ENCODE peak calls at places on chromosome 14, in eight cellular contexts. One of them, this sample, is unnamed.

GRCh38 chr14:68785817-68786490 is 6.9 kb downstream of the ZFP36L1 start:
- DNase-seq in spleen: peak; percentile 72
- DNase-seq in AG04450: no peak
- DNase-seq in upper lobe of right lung: no peak
- DNase-seq in neural progenitor cell: no peak
- DNase-seq in IMR-90: no peak
- DNase-seq in epithelial cell of prostate: peak; percentile 83
- DNase-seq in effector memory CD4-positive, alpha-beta T cell: peak; percentile 64
- DNase-seq in this sample: no peak

GRCh38 chr14:25121342-25122129 is 71.6 kb upstream of the STXBP6 start:
- DNase-seq in spleen: no peak
- DNase-seq in AG04450: no peak
- DNase-seq in upper lobe of right lung: no peak
- DNase-seq in neural progenitor cell: no peak
- DNase-seq in IMR-90: peak; percentile 92
- DNase-seq in epithelial cell of prostate: no peak
- DNase-seq in effector memory CD4-positive, alpha-beta T cell: no peak
- DNase-seq in this sample: no peak

GRCh38 chr14:68685419-68686211 is 107.3 kb downstream of the ZFP36L1 start:
- DNase-seq in spleen: peak; percentile 91
- DNase-seq in AG04450: no peak
- DNase-seq in upper lobe of right lung: peak; percentile 61
- DNase-seq in neural progenitor cell: no peak
- DNase-seq in IMR-90: peak; percentile 84
- DNase-seq in epithelial cell of prostate: peak; percentile 91
- DNase-seq in effector memory CD4-positive, alpha-beta T cell: peak; percentile 90
- DNase-seq in this sample: no peak

GRCh38 chr14:29982993-29983392 is 55.3 kb upstream of the PRKD1 start:
- DNase-seq in spleen: no peak
- DNase-seq in AG04450: no peak
- DNase-seq in upper lobe of right lung: no peak
- DNase-seq in neural progenitor cell: no peak
- DNase-seq in IMR-90: no peak
- DNase-seq in epithelial cell of prostate: no peak
- DNase-seq in effector memory CD4-positive, alpha-beta T cell: no peak
- DNase-seq in this sample: no peak

GRCh38 chr14:68507544-68508081 is 285.3 kb downstream of the ZFP36L1 start:
- DNase-seq in spleen: no peak
- DNase-seq in AG04450: no peak
- DNase-seq in upper lobe of right lung: no peak
- DNase-seq in neural progenitor cell: no peak
- DNase-seq in IMR-90: no peak
- DNase-seq in epithelial cell of prostate: no peak
- DNase-seq in effector memory CD4-positive, alpha-beta T cell: peak; percentile 67
- DNase-seq in this sample: no peak

GRCh38 chr14:55600784-55601561 is 21.0 kb downstream of the KTN1 start:
- DNase-seq in spleen: no peak
- DNase-seq in AG04450: no peak
- DNase-seq in upper lobe of right lung: no peak
- DNase-seq in neural progenitor cell: no peak
- DNase-seq in IMR-90: peak; percentile 66
- DNase-seq in epithelial cell of prostate: no peak
- DNase-seq in effector memory CD4-positive, alpha-beta T cell: no peak
- DNase-seq in this sample: no peak

GRCh38 chr14:52551696-52552062 is 626 bp downstream of the TXNDC16 start:
- DNase-seq in spleen: no peak
- DNase-seq in AG04450: no peak
- DNase-seq in upper lobe of right lung: no peak
- DNase-seq in neural progenitor cell: peak; percentile 13
- DNase-seq in IMR-90: peak; percentile 39
- DNase-seq in epithelial cell of prostate: no peak
- DNase-seq in effector memory CD4-positive, alpha-beta T cell: no peak
- DNase-seq in this sample: no peak

GRCh38 chr14:105144666-105145380 is 23.8 kb downstream of the JAG2 start:
- DNase-seq in spleen: peak; percentile 68
- DNase-seq in AG04450: no peak
- DNase-seq in upper lobe of right lung: peak; percentile 63
- DNase-seq in neural progenitor cell: no peak
- DNase-seq in IMR-90: no peak
- DNase-seq in epithelial cell of prostate: no peak
- DNase-seq in effector memory CD4-positive, alpha-beta T cell: no peak
- DNase-seq in this sample: no peak

GRCh38 chr14:75162631-75163030 is 13.8 kb downstream of the TMED10 start:
- DNase-seq in spleen: no peak
- DNase-seq in AG04450: no peak
- DNase-seq in upper lobe of right lung: no peak
- DNase-seq in neural progenitor cell: no peak
- DNase-seq in IMR-90: no peak
- DNase-seq in epithelial cell of prostate: no peak
- DNase-seq in effector memory CD4-positive, alpha-beta T cell: no peak
- DNase-seq in this sample: no peak

GRCh38 chr14:105432657-105433056 is 13.0 kb downstream of the MTA1 start:
- DNase-seq in spleen: no peak
- DNase-seq in AG04450: no peak
- DNase-seq in upper lobe of right lung: no peak
- DNase-seq in neural progenitor cell: no peak
- DNase-seq in IMR-90: no peak
- DNase-seq in epithelial cell of prostate: no peak
- DNase-seq in effector memory CD4-positive, alpha-beta T cell: no peak
- DNase-seq in this sample: no peak

GRCh38 chr14:88029500-88029899 is 24.6 kb downstream of the GPR65 start:
- DNase-seq in spleen: no peak
- DNase-seq in AG04450: no peak
- DNase-seq in upper lobe of right lung: no peak
- DNase-seq in neural progenitor cell: no peak
- DNase-seq in IMR-90: no peak
- DNase-seq in epithelial cell of prostate: no peak
- DNase-seq in effector memory CD4-positive, alpha-beta T cell: no peak
- DNase-seq in this sample: no peak

GRCh38 chr14:99179946-99180345 is 92.1 kb downstream of the BCL11B start:
- DNase-seq in spleen: no peak
- DNase-seq in AG04450: no peak
- DNase-seq in upper lobe of right lung: no peak
- DNase-seq in neural progenitor cell: no peak
- DNase-seq in IMR-90: no peak
- DNase-seq in epithelial cell of prostate: no peak
- DNase-seq in effector memory CD4-positive, alpha-beta T cell: no peak
- DNase-seq in this sample: no peak

GRCh38 chr14:98580131-98580678 is 691.8 kb downstream of the BCL11B start:
- DNase-seq in spleen: no peak
- DNase-seq in AG04450: no peak
- DNase-seq in upper lobe of right lung: no peak
- DNase-seq in neural progenitor cell: peak; percentile 67
- DNase-seq in IMR-90: no peak
- DNase-seq in epithelial cell of prostate: no peak
- DNase-seq in effector memory CD4-positive, alpha-beta T cell: no peak
- DNase-seq in this sample: no peak

GRCh38 chr14:63878792-63879191 is 26.0 kb downstream of the SYNE2 start:
- DNase-seq in spleen: no peak
- DNase-seq in AG04450: no peak
- DNase-seq in upper lobe of right lung: no peak
- DNase-seq in neural progenitor cell: no peak
- DNase-seq in IMR-90: no peak
- DNase-seq in epithelial cell of prostate: no peak
- DNase-seq in effector memory CD4-positive, alpha-beta T cell: no peak
- DNase-seq in this sample: no peak

GRCh38 chr14:95935228-95935822 is 58.7 kb downstream of the TUNAR start:
- DNase-seq in spleen: no peak
- DNase-seq in AG04450: no peak
- DNase-seq in upper lobe of right lung: no peak
- DNase-seq in neural progenitor cell: peak; percentile 79
- DNase-seq in IMR-90: peak; percentile 41
- DNase-seq in epithelial cell of prostate: no peak
- DNase-seq in effector memory CD4-positive, alpha-beta T cell: no peak
- DNase-seq in this sample: no peak

GRCh38 chr14:103808403-103809001 is 38.9 kb downstream of the PPP1R13B start:
- DNase-seq in spleen: peak; percentile 80
- DNase-seq in AG04450: peak; percentile 20
- DNase-seq in upper lobe of right lung: peak; percentile 79
- DNase-seq in neural progenitor cell: peak; percentile 90
- DNase-seq in IMR-90: peak; percentile 65
- DNase-seq in epithelial cell of prostate: no peak
- DNase-seq in effector memory CD4-positive, alpha-beta T cell: peak; percentile 30
- DNase-seq in this sample: peak; percentile 58
- H3K27ac ChIP-seq in spleen: no peak overlapping the region
- H3K27ac ChIP-seq in AG04450: no peak overlapping the region
- H3K27ac ChIP-seq in upper lobe of right lung: no peak overlapping the region
- H3K27ac ChIP-seq in neural progenitor cell: no peak overlapping the region
- H3K27ac ChIP-seq in IMR-90: no peak overlapping the region
- H3K27ac ChIP-seq in epithelial cell of prostate: no peak overlapping the region
- H3K27ac ChIP-seq in effector memory CD4-positive, alpha-beta T cell: no peak overlapping the region
- H3K27ac ChIP-seq in this sample: no peak overlapping the region

GRCh38 chr14:102524026-102524450 is 14.5 kb upstream of the ANKRD9 start:
- DNase-seq in spleen: no peak
- DNase-seq in AG04450: no peak
- DNase-seq in upper lobe of right lung: no peak
- DNase-seq in neural progenitor cell: no peak
- DNase-seq in IMR-90: no peak
- DNase-seq in epithelial cell of prostate: no peak
- DNase-seq in effector memory CD4-positive, alpha-beta T cell: no peak
- DNase-seq in this sample: no peak
- H3K27ac ChIP-seq in spleen: peak overlapping the region; percentile 86
- H3K27ac ChIP-seq in AG04450: no peak overlapping the region
- H3K27ac ChIP-seq in upper lobe of right lung: peak overlapping the region; percentile 82
- H3K27ac ChIP-seq in neural progenitor cell: no peak overlapping the region
- H3K27ac ChIP-seq in IMR-90: no peak overlapping the region
- H3K27ac ChIP-seq in epithelial cell of prostate: peak overlapping the region; percentile 99
- H3K27ac ChIP-seq in effector memory CD4-positive, alpha-beta T cell: peak overlapping the region; percentile 54
- H3K27ac ChIP-seq in this sample: peak overlapping the region; percentile 13

GRCh38 chr14:61780125-61780524 is 17.9 kb downstream of the SNAPC1 start:
- DNase-seq in spleen: no peak
- DNase-seq in AG04450: no peak
- DNase-seq in upper lobe of right lung: no peak
- DNase-seq in neural progenitor cell: no peak
- DNase-seq in IMR-90: no peak
- DNase-seq in epithelial cell of prostate: no peak
- DNase-seq in effector memory CD4-positive, alpha-beta T cell: no peak
- DNase-seq in this sample: no peak
- H3K27ac ChIP-seq in spleen: no peak overlapping the region
- H3K27ac ChIP-seq in AG04450: no peak overlapping the region
- H3K27ac ChIP-seq in upper lobe of right lung: no peak overlapping the region
- H3K27ac ChIP-seq in neural progenitor cell: no peak overlapping the region
- H3K27ac ChIP-seq in IMR-90: no peak overlapping the region
- H3K27ac ChIP-seq in epithelial cell of prostate: no peak overlapping the region
- H3K27ac ChIP-seq in effector memory CD4-positive, alpha-beta T cell: no peak overlapping the region
- H3K27ac ChIP-seq in this sample: no peak overlapping the region

GRCh38 chr14:92599786-92600185 is 86.2 kb downstream of the RIN3 start:
- DNase-seq in spleen: no peak
- DNase-seq in AG04450: no peak
- DNase-seq in upper lobe of right lung: no peak
- DNase-seq in neural progenitor cell: no peak
- DNase-seq in IMR-90: peak; percentile 10
- DNase-seq in epithelial cell of prostate: no peak
- DNase-seq in effector memory CD4-positive, alpha-beta T cell: no peak
- DNase-seq in this sample: no peak
- H3K27ac ChIP-seq in spleen: no peak overlapping the region
- H3K27ac ChIP-seq in AG04450: peak overlapping the region; percentile 68
- H3K27ac ChIP-seq in upper lobe of right lung: no peak overlapping the region
- H3K27ac ChIP-seq in neural progenitor cell: no peak overlapping the region
- H3K27ac ChIP-seq in IMR-90: peak overlapping the region; percentile 16
- H3K27ac ChIP-seq in epithelial cell of prostate: peak overlapping the region; percentile 10
- H3K27ac ChIP-seq in effector memory CD4-positive, alpha-beta T cell: no peak overlapping the region
- H3K27ac ChIP-seq in this sample: no peak overlapping the region

GRCh38 chr14:33716921-33717320 is 234.0 kb downstream of the EGLN3 start:
- DNase-seq in spleen: no peak
- DNase-seq in AG04450: no peak
- DNase-seq in upper lobe of right lung: no peak
- DNase-seq in neural progenitor cell: no peak
- DNase-seq in IMR-90: no peak
- DNase-seq in epithelial cell of prostate: no peak
- DNase-seq in effector memory CD4-positive, alpha-beta T cell: no peak
- DNase-seq in this sample: no peak
- H3K27ac ChIP-seq in spleen: no peak overlapping the region
- H3K27ac ChIP-seq in AG04450: no peak overlapping the region
- H3K27ac ChIP-seq in upper lobe of right lung: no peak overlapping the region
- H3K27ac ChIP-seq in neural progenitor cell: no peak overlapping the region
- H3K27ac ChIP-seq in IMR-90: no peak overlapping the region
- H3K27ac ChIP-seq in epithelial cell of prostate: no peak overlapping the region
- H3K27ac ChIP-seq in effector memory CD4-positive, alpha-beta T cell: no peak overlapping the region
- H3K27ac ChIP-seq in this sample: no peak overlapping the region

This sample was measured in caudate nucleus.